ENCODE peak calls at places on chromosome 18, in seven cellular contexts. P is HepG2, U is K562, T is GM12878, O is HCT116, R is SK-N-SH, S is H1. F is an unnamed sample.

GRCh38 chr18:63974991-63975390 is 5.1 kb downstream of the SERPINB8 start:
- DNase-seq in P (peak; percentile 20), U (no peak), T (no peak), O (peak; percentile 21), R (no peak), S (no peak), F (peak; percentile 58)

GRCh38 chr18:46474487-46475366 is 182.3 kb downstream of the LOXHD1 start:
- DNase-seq in P (no peak), U (no peak), T (no peak), O (no peak), R (peak; percentile 59), S (no peak), F (no peak)

GRCh38 chr18:13603304-13604019 is 122.9 kb downstream of the FAM210A start:
- DNase-seq in P (no peak), U (no peak), T (no peak), O (no peak), R (no peak), S (no peak), F (no peak)

GRCh38 chr18:702957-703659 is 9.3 kb downstream of the ENOSF1 start:
- DNase-seq in P (peak; percentile 79), U (no peak), T (no peak), O (no peak), R (no peak), S (peak; percentile 23), F (no peak)

GRCh38 chr18:70030728-70031127 is 83.1 kb upstream of the CD226 start:
- DNase-seq in P (no peak), U (no peak), T (no peak), O (no peak), R (no peak), S (no peak), F (no peak)

GRCh38 chr18:49886891-49887764 is 73.8 kb upstream of the ACAA2 start:
- DNase-seq in P (no peak), U (peak; percentile 23), T (no peak), O (peak; percentile 12), R (no peak), S (peak; percentile 54), F (no peak)

GRCh38 chr18:72056171-72056570 is 488.0 kb downstream of the CBLN2 start:
- DNase-seq in P (no peak), U (no peak), T (no peak), O (no peak), R (no peak), S (no peak), F (no peak)

GRCh38 chr18:78527984-78528383 is 451.6 kb upstream of the SALL3 start:
- DNase-seq in P (no peak), U (no peak), T (no peak), O (no peak), R (no peak), S (no peak), F (no peak)

GRCh38 chr18:8706545-8706980 is 1.2 kb downstream of the MTCL1 start:
- DNase-seq in P (no peak), U (no peak), T (no peak), O (no peak), R (no peak), S (no peak), F (no peak)

GRCh38 chr18:2644535-2644934 is 11.0 kb upstream of the SMCHD1 start:
- DNase-seq in P (no peak), U (no peak), T (no peak), O (no peak), R (no peak), S (no peak), F (no peak)
- TF ChIP-seq JUND in P (no peak), U (no peak), T (no peak), O (no peak), R (no peak), S (no peak), F (no peak)

DNA sequence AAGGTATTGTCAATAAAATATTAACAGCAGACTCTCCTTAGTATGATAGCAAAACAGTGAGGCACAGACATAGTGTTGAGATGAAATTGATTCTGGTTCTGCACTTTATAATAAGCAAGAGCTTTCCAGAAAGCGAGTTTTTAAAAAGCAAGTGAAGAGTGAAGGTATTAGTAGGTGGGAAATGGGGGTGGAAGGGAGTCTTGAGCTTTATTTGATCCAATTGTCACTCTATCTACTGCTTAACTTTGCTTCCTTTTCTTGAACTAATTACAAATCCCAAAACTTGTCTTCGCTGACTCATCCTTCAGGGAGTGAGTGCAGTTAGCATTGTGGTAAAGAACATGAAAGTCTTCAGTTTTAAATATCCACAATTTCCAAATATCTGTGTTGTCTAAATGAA is 120.6 kb upstream of the BOD1L2 start:
- DNase-seq in P (no peak), U (no peak), T (no peak), O (no peak), R (no peak), S (no peak), F (no peak)
- TF ChIP-seq JUND in P (no peak), U (no peak), T (no peak), O (no peak), R (no peak), S (no peak), F (no peak)

DNA sequence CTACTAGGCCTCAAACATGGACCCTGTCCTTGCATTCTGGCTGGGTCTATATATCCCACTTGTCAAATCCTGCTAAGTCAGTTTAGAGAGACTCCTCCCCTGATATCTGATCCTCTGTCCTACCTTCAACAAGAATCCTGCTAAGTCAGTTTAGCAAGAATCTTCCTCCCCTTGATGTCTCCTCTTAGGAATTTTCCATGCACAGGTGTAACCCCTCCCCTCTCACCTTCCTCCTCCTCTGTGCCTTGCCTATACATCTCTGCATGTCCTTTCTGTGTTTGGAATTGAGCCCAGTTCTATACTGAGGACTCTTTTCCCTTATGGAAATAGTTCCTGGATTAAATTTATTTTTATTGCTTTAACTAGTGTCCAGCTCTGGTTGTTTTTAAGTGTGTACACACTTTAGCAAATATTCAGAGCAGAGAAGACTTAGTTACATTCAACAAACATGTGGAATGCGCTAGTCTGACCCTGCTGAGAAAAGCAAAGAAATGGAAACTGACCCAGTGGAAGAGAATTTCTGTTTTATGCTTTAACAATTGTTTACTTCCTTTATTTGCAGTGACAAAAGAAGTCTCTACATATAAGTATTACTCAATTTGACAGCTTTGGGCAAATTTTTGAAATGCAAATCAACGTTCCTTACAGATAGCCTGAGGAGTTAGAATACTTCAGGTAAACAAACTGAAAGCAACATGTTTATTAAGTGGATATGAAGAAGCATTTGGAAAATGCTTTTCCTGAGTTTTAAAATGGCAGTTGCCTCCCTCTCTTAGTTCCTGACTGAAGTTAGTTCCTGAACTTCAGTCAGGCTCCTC is 80.6 kb downstream of the RIT2 start:
- DNase-seq in P (no peak), U (no peak), T (no peak), O (no peak), R (no peak), S (no peak), F (peak; percentile 98)
- TF ChIP-seq JUND in P (no peak), U (no peak), T (no peak), O (no peak), R (no peak), S (no peak), F (peak; percentile 39)

GRCh38 chr18:3453540-3454364 is 3.8 kb downstream of the TGIF1 start:
- DNase-seq in P (peak; percentile 96), U (peak; percentile 58), T (no peak), O (no peak), R (no peak), S (no peak), F (no peak)

GRCh38 chr18:3452750-3453539 is 3.0 kb downstream of the TGIF1 start:
- DNase-seq in P (no peak), U (peak; percentile 48), T (no peak), O (no peak), R (no peak), S (peak; percentile 44), F (no peak)

GRCh38 chr18:3450358-3451107 is 561 bp downstream of the TGIF1 start:
- DNase-seq in P (no peak), U (peak; percentile 78), T (no peak), O (no peak), R (peak; percentile 60), S (no peak), F (peak; percentile 65)

GRCh38 chr18:3451166-3451988 is 1.4 kb downstream of the TGIF1 start:
- DNase-seq in P (peak; percentile 80), U (peak; percentile 97), T (no peak), O (no peak), R (peak; percentile 86), S (peak; percentile 83), F (peak; percentile 39)

GRCh38 chr18:3451989-3452749 is 2.2 kb downstream of the TGIF1 start:
- DNase-seq in P (no peak), U (peak; percentile 80), T (no peak), O (no peak), R (peak; percentile 64), S (peak; percentile 50), F (peak; percentile 68)
- TF ChIP-seq JUND in P (no peak), U (peak; percentile 4), T (no peak), O (no peak), R (no peak), S (no peak), F (no peak)

DNA sequence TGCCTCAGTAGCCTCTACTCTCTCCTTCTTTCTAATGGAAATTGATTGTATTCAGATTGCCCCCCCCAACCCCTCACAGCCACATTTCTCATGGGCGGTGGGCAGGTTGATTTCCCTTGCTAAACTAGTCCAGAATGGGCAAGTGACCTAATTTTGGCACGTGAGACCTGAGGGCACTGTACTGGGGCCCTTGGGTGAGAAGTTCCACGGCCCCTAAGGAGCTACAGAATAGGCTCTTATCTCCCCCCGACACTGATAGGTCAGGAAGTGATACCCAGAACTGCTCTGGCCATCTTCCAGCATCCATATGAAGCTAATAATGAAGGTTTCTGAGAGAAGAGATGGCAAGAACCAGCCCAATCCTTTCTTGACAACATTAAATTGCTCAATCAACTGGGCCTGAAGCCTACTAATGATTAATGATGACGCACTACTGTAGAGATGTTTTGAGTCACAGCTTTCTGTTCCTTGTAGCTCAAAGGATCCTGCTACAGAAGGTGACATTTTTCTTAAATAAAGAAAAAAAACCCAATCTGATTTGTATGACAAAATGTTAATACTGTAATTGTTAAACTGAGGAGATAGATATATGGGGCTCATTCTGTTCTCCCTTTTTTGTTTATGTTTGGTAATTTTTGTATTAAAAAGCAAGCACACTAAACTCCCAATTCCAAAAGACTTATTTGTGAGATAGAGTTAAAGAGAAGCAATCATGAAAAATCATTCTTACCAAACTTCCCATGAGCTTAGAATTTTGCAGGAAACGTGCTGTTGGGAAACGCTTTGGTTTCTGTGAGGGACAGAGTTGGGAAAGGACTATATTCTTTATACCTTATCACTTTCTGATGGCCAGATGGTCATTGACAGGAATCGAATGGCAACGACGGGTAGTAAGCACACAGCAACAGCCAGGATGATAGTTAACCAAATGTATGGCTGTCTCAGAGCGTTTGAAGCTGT is 28.2 kb upstream of the NARS1 start:
- DNase-seq in P (no peak), U (no peak), T (peak; percentile 49), O (no peak), R (no peak), S (no peak), F (no peak)
- TF ChIP-seq JUND in P (no peak), U (no peak), T (no peak), O (no peak), R (no peak), S (no peak), F (no peak)

DNA sequence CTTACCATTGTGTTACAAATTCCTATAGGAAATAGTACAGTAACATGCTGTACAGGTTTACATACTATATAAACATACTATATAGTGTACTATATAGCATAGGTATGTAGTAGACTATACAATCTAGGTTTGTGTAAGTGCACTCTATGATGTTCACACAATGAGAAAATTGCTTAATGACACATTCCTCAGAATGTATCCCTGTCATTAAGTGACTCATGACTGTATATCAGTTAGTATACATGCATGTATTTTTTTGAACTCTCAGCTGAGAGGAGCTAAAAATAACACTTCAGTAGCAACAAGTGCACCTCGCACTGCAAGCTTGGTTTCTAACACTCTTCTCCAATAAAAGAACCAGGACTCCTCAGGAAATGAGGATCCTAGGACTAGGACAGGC is 19.5 kb upstream of the ASXL3 start:
- DNase-seq in P (no peak), U (no peak), T (no peak), O (no peak), R (no peak), S (no peak), F (no peak)
- TF ChIP-seq JUND in P (no peak), U (no peak), T (no peak), O (no peak), R (no peak), S (no peak), F (no peak)

F was measured in T47D.